ENCODE peak calls at places on chromosome 10, in ten cellular contexts. One of them, this sample, is unnamed.

GRCh38 chr10:33265621-33266020 is 68.8 kb downstream of the NRP1 start:
- DNase-seq in psoas muscle: no peak
- DNase-seq in transverse colon: peak; percentile 67
- DNase-seq in dorsolateral prefrontal cortex: no peak
- DNase-seq in neural crest cell: no peak
- DNase-seq in spleen: no peak
- DNase-seq in endothelial cell of umbilical vein: no peak
- DNase-seq in BE2C: no peak
- DNase-seq in heart right ventricle: no peak
- DNase-seq in colonic mucosa: peak; percentile 66
- DNase-seq in this sample: no peak

GRCh38 chr10:60564475-60564874 is 174.8 kb upstream of the ANK3 start:
- DNase-seq in psoas muscle: no peak
- DNase-seq in transverse colon: no peak
- DNase-seq in dorsolateral prefrontal cortex: no peak
- DNase-seq in neural crest cell: no peak
- DNase-seq in spleen: no peak
- DNase-seq in endothelial cell of umbilical vein: no peak
- DNase-seq in BE2C: no peak
- DNase-seq in heart right ventricle: no peak
- DNase-seq in colonic mucosa: no peak
- DNase-seq in this sample: peak; percentile 56

GRCh38 chr10:129465796-129466702 is 992 bp upstream of the MGMT start:
- DNase-seq in psoas muscle: no peak
- DNase-seq in transverse colon: peak; percentile 14
- DNase-seq in dorsolateral prefrontal cortex: no peak
- DNase-seq in neural crest cell: no peak
- DNase-seq in spleen: peak; percentile 78
- DNase-seq in endothelial cell of umbilical vein: no peak
- DNase-seq in BE2C: no peak
- DNase-seq in heart right ventricle: no peak
- DNase-seq in colonic mucosa: no peak
- DNase-seq in this sample: no peak

GRCh38 chr10:111872591-111872990 is 311.0 kb downstream of the GPAM start:
- DNase-seq in psoas muscle: no peak
- DNase-seq in transverse colon: no peak
- DNase-seq in dorsolateral prefrontal cortex: no peak
- DNase-seq in neural crest cell: no peak
- DNase-seq in spleen: no peak
- DNase-seq in endothelial cell of umbilical vein: no peak
- DNase-seq in BE2C: no peak
- DNase-seq in heart right ventricle: no peak
- DNase-seq in colonic mucosa: no peak
- DNase-seq in this sample: no peak

GRCh38 chr10:132904169-132904813 is 38.1 kb downstream of the CFAP46 start:
- DNase-seq in psoas muscle: peak; percentile 38
- DNase-seq in transverse colon: no peak
- DNase-seq in dorsolateral prefrontal cortex: peak; percentile 59
- DNase-seq in neural crest cell: peak; percentile 53
- DNase-seq in spleen: peak; percentile 77
- DNase-seq in endothelial cell of umbilical vein: peak; percentile 33
- DNase-seq in BE2C: peak; percentile 65
- DNase-seq in heart right ventricle: no peak
- DNase-seq in colonic mucosa: no peak
- DNase-seq in this sample: peak; percentile 68

GRCh38 chr10:102678842-102679289 is 34.6 kb downstream of the TRIM8 start:
- DNase-seq in psoas muscle: peak; percentile 82
- DNase-seq in transverse colon: peak; percentile 71
- DNase-seq in dorsolateral prefrontal cortex: peak; percentile 73
- DNase-seq in neural crest cell: peak; percentile 84
- DNase-seq in spleen: peak; percentile 90
- DNase-seq in endothelial cell of umbilical vein: peak; percentile 68
- DNase-seq in BE2C: peak; percentile 86
- DNase-seq in heart right ventricle: peak; percentile 63
- DNase-seq in colonic mucosa: peak; percentile 70
- DNase-seq in this sample: peak; percentile 42

GRCh38 chr10:119305860-119306513 is 98.6 kb downstream of the GRK5 start:
- DNase-seq in psoas muscle: peak; percentile 80
- DNase-seq in transverse colon: peak; percentile 72
- DNase-seq in dorsolateral prefrontal cortex: no peak
- DNase-seq in neural crest cell: no peak
- DNase-seq in spleen: peak; percentile 86
- DNase-seq in endothelial cell of umbilical vein: peak; percentile 99
- DNase-seq in BE2C: peak; percentile 30
- DNase-seq in heart right ventricle: peak; percentile 67
- DNase-seq in colonic mucosa: peak; percentile 46
- DNase-seq in this sample: peak; percentile 89

GRCh38 chr10:116765549-116766162 is 23.3 kb upstream of the HSPA12A start:
- DNase-seq in psoas muscle: no peak
- DNase-seq in transverse colon: peak; percentile 58
- DNase-seq in dorsolateral prefrontal cortex: peak; percentile 54
- DNase-seq in neural crest cell: no peak
- DNase-seq in spleen: peak; percentile 38
- DNase-seq in endothelial cell of umbilical vein: peak; percentile 8
- DNase-seq in BE2C: no peak
- DNase-seq in heart right ventricle: no peak
- DNase-seq in colonic mucosa: peak; percentile 73
- DNase-seq in this sample: no peak

GRCh38 chr10:124124769-124125161 is 31.4 kb upstream of the CHST15 start:
- DNase-seq in psoas muscle: no peak
- DNase-seq in transverse colon: no peak
- DNase-seq in dorsolateral prefrontal cortex: no peak
- DNase-seq in neural crest cell: no peak
- DNase-seq in spleen: no peak
- DNase-seq in endothelial cell of umbilical vein: no peak
- DNase-seq in BE2C: no peak
- DNase-seq in heart right ventricle: no peak
- DNase-seq in colonic mucosa: no peak
- DNase-seq in this sample: no peak

GRCh38 chr10:124126711-124127385 is 33.5 kb upstream of the CHST15 start:
- DNase-seq in psoas muscle: peak; percentile 59
- DNase-seq in transverse colon: no peak
- DNase-seq in dorsolateral prefrontal cortex: no peak
- DNase-seq in neural crest cell: no peak
- DNase-seq in spleen: no peak
- DNase-seq in endothelial cell of umbilical vein: no peak
- DNase-seq in BE2C: peak; percentile 65
- DNase-seq in heart right ventricle: no peak
- DNase-seq in colonic mucosa: no peak
- DNase-seq in this sample: no peak

GRCh38 chr10:124124123-124124768 is 30.8 kb upstream of the CHST15 start:
- DNase-seq in psoas muscle: no peak
- DNase-seq in transverse colon: no peak
- DNase-seq in dorsolateral prefrontal cortex: no peak
- DNase-seq in neural crest cell: no peak
- DNase-seq in spleen: peak; percentile 5
- DNase-seq in endothelial cell of umbilical vein: no peak
- DNase-seq in BE2C: no peak
- DNase-seq in heart right ventricle: peak; percentile 25
- DNase-seq in colonic mucosa: no peak
- DNase-seq in this sample: no peak

GRCh38 chr10:124126139-124126538 is 32.7 kb upstream of the CHST15 start:
- DNase-seq in psoas muscle: no peak
- DNase-seq in transverse colon: no peak
- DNase-seq in dorsolateral prefrontal cortex: no peak
- DNase-seq in neural crest cell: no peak
- DNase-seq in spleen: no peak
- DNase-seq in endothelial cell of umbilical vein: no peak
- DNase-seq in BE2C: no peak
- DNase-seq in heart right ventricle: no peak
- DNase-seq in colonic mucosa: no peak
- DNase-seq in this sample: no peak

DNA sequence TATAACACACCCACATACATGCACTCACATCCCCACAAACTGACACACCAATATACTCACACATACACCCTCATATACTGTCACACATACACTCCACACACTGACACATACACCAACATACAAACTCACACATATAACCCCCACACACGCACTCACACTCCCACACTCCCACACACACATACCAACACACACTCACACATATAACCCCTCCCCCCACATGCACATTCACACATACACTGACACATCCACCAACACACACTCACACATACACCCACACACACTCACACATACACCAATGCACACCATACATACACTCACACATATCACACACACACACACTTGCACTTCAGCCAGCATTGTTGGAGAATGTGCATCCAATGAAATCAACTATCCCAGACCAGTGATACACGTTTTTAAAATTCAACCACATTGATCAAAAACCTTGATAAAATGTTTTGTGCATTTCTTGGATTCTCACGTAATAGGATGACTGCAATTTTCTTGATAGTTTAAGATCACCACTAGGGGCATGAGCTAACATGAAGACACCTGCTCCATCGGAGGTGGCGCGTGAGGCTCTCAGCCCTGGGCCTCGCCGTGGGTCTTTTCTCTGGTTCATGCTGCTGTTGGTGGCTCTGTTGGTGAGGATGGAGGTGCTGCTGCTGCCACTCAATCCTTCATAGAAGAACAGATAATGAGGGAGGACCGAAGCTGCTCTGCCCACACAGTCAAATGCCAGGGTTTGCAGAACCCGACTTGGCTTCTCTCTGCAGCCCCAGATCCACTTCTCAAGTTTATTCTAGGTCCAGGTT is 32.1 kb upstream of the CHST15 start:
- DNase-seq in psoas muscle: no peak
- DNase-seq in transverse colon: no peak
- DNase-seq in dorsolateral prefrontal cortex: no peak
- DNase-seq in neural crest cell: no peak
- DNase-seq in spleen: no peak
- DNase-seq in endothelial cell of umbilical vein: peak; percentile 20
- DNase-seq in BE2C: no peak
- DNase-seq in heart right ventricle: no peak
- DNase-seq in colonic mucosa: no peak
- DNase-seq in this sample: peak; percentile 42
- TF ChIP-seq CTCF in psoas muscle: peak; percentile 24
- TF ChIP-seq CTCF in transverse colon: peak; percentile 10
- TF ChIP-seq CTCF in dorsolateral prefrontal cortex: peak; percentile 33
- TF ChIP-seq CTCF in neural crest cell: peak; percentile 56
- TF ChIP-seq CTCF in spleen: peak; percentile 10
- TF ChIP-seq CTCF in endothelial cell of umbilical vein: peak; percentile 41
- TF ChIP-seq CTCF in BE2C: peak; percentile 45
- TF ChIP-seq CTCF in heart right ventricle: no peak
- TF ChIP-seq CTCF in colonic mucosa: no peak
- TF ChIP-seq CTCF in this sample: peak; percentile 61

DNA sequence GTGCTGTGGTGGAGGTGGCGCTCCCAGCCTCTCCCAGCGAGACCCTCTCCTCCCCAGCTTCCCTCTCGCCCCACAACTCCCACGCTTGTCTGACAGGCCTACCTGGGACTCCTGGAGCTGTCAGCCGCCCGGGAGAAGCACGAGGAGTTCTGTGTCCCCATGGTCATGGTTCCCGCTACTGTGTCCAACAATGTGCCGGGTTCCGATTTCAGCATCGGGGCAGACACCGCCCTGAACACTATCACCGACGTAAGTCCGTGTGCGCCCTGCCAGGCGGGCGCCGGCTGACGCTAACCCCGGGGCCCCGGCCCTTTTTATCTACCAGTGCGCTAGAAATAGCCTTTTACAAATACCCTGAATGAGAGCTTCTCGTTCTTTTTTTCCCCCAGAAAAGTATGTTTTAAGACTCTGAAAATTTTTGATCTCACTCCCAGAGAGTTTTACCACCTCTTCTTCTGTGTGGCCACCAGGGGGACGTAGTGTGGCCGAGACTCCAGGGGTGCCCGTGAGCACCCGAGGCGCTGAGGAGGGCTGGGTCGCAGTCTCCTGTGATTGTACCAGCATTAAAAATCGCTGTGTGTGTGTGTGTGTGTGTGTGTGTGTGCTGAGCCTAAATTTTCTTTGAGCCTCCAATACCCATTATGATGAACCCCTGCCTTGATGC is 52.6 kb downstream of the PFKP start:
- DNase-seq in psoas muscle: no peak
- DNase-seq in transverse colon: no peak
- DNase-seq in dorsolateral prefrontal cortex: no peak
- DNase-seq in neural crest cell: peak; percentile 12
- DNase-seq in spleen: no peak
- DNase-seq in endothelial cell of umbilical vein: no peak
- DNase-seq in BE2C: peak; percentile 41
- DNase-seq in heart right ventricle: no peak
- DNase-seq in colonic mucosa: no peak
- DNase-seq in this sample: peak; percentile 7
- TF ChIP-seq CTCF in psoas muscle: peak; percentile 30
- TF ChIP-seq CTCF in transverse colon: no peak
- TF ChIP-seq CTCF in dorsolateral prefrontal cortex: peak; percentile 24
- TF ChIP-seq CTCF in neural crest cell: peak; percentile 61
- TF ChIP-seq CTCF in spleen: no peak
- TF ChIP-seq CTCF in endothelial cell of umbilical vein: peak; percentile 51
- TF ChIP-seq CTCF in BE2C: peak; percentile 61
- TF ChIP-seq CTCF in heart right ventricle: peak; percentile 17
- TF ChIP-seq CTCF in colonic mucosa: peak; percentile 21
- TF ChIP-seq CTCF in this sample: peak; percentile 58

DNA sequence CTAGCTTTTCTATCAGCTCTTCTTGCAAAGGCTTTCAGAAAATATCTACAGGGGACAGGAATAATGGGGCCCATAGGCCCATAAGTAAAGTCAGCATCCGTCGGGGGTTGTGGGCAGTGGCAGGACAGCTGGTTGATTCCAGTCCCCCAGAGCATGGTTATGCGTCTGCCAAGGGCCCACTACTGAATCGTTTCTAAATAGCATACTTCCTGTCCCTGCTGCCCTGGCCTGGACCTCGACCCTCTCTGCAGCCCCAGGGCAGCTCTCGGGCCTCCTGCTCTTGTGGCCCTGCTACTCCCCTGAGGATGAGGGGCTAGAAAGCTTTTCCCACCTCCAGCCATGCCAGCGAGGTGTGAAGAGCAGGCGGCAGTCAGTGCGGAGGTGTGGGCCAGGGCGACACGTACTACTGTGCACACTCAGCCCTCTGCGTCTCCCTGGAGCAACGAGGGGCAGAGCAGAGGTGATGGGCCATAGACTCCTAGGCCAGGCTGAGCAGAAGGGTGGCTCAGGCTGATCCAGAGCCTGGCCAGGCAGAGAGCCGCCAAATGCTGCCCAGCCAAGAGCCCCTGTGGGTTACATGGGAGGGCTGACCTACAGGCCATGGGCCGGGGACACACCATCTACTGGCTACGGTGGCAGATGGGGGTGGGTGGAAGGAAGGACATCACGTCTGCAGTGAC is 4.7 kb upstream of the OPN4 start:
- DNase-seq in psoas muscle: no peak
- DNase-seq in transverse colon: no peak
- DNase-seq in dorsolateral prefrontal cortex: peak; percentile 17
- DNase-seq in neural crest cell: no peak
- DNase-seq in spleen: peak; percentile 64
- DNase-seq in endothelial cell of umbilical vein: no peak
- DNase-seq in BE2C: no peak
- DNase-seq in heart right ventricle: no peak
- DNase-seq in colonic mucosa: no peak
- DNase-seq in this sample: no peak
- TF ChIP-seq CTCF in psoas muscle: no peak
- TF ChIP-seq CTCF in transverse colon: no peak
- TF ChIP-seq CTCF in dorsolateral prefrontal cortex: no peak
- TF ChIP-seq CTCF in neural crest cell: no peak
- TF ChIP-seq CTCF in spleen: no peak
- TF ChIP-seq CTCF in endothelial cell of umbilical vein: no peak
- TF ChIP-seq CTCF in BE2C: no peak
- TF ChIP-seq CTCF in heart right ventricle: no peak
- TF ChIP-seq CTCF in colonic mucosa: no peak
- TF ChIP-seq CTCF in this sample: no peak

DNA sequence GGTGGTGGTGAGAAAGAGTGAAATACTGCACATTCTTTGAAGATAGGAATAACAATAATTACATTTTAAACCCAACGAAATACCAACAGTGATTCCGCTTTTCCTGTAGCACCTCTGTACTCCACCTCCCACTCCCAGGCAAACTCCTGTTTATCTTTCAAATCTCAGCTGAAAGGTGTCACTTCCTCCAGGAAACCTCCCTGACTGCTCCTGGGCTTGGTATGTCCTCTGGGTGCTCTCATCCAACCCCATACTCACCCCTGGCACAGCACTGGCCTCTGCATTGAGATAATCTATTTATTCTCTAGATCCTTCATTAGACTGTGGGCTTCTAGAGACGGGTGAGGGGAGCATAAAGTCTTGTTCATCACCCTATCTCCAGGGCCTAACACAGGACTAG is 148.0 kb downstream of the MYOF start:
- DNase-seq in psoas muscle: no peak
- DNase-seq in transverse colon: no peak
- DNase-seq in dorsolateral prefrontal cortex: no peak
- DNase-seq in neural crest cell: no peak
- DNase-seq in spleen: no peak
- DNase-seq in endothelial cell of umbilical vein: no peak
- DNase-seq in BE2C: no peak
- DNase-seq in heart right ventricle: no peak
- DNase-seq in colonic mucosa: no peak
- DNase-seq in this sample: peak; percentile 12
- TF ChIP-seq CTCF in psoas muscle: no peak
- TF ChIP-seq CTCF in transverse colon: no peak
- TF ChIP-seq CTCF in dorsolateral prefrontal cortex: no peak
- TF ChIP-seq CTCF in neural crest cell: no peak
- TF ChIP-seq CTCF in spleen: no peak
- TF ChIP-seq CTCF in endothelial cell of umbilical vein: no peak
- TF ChIP-seq CTCF in BE2C: no peak
- TF ChIP-seq CTCF in heart right ventricle: no peak
- TF ChIP-seq CTCF in colonic mucosa: no peak
- TF ChIP-seq CTCF in this sample: no peak